ENCODE peak calls at places on chromosome 18, in five cellular contexts. L is epithelial cell of esophagus; S is mammary epithelial cell; T is activated CD4-positive, alpha-beta T cell treated with anti-CD3 and anti-CD28 coated beads, Interleukin-2, amount 50 U/mL, for 24 hours; W is fibroblast of villous mesenchyme. Y is an unnamed sample.
A peak's percentile ranks its signal among the peaks of the same experiment; 100 is the strongest.

GRCh38 chr18:36330435-36331049 is 33.0 kb downstream of the FHOD3 start:
- DNase-seq in L (peak; percentile 51), S (peak; percentile 24), T (no peak), W (no peak), Y (no peak)

GRCh38 chr18:13756671-13757070 is 30.2 kb downstream of the RNMT start:
- DNase-seq in L (peak; percentile 42), S (peak; percentile 23), T (no peak), W (no peak), Y (no peak)

GRCh38 chr18:48814490-48815181 is 136.1 kb downstream of the SMAD7 start:
- DNase-seq in L (no peak), S (no peak), T (no peak), W (peak; percentile 23), Y (peak; percentile 71)

GRCh38 chr18:70490008-70490933 is 201.4 kb downstream of the SOCS6 start:
- DNase-seq in L (peak; percentile 60), S (peak; percentile 30), T (no peak), W (peak; percentile 52), Y (peak; percentile 56)

GRCh38 chr18:7902399-7902839 is 335.3 kb downstream of the PTPRM start:
- DNase-seq in L (no peak), S (no peak), T (no peak), W (peak; percentile 98), Y (peak; percentile 96)

GRCh38 chr18:58639751-58640427 is 11.0 kb upstream of the ALPK2 start:
- DNase-seq in L (peak; percentile 81), S (peak; percentile 63), T (no peak), W (peak; percentile 91), Y (peak; percentile 76)

GRCh38 chr18:14940738-14941137 is 192.8 kb downstream of the ANKRD30B start:
- DNase-seq in L (no peak), S (no peak), T (no peak), W (no peak), Y (no peak)

GRCh38 chr18:2642771-2643170 is 12.8 kb upstream of the SMCHD1 start:
- DNase-seq in L (no peak), S (no peak), T (no peak), W (no peak), Y (no peak)

GRCh38 chr18:76823574-76823973 is 1.2 kb downstream of the ZNF236 start:
- DNase-seq in L (peak; percentile 31), S (no peak), T (no peak), W (no peak), Y (peak; percentile 58)

GRCh38 chr18:29164993-29165599 is 988.2 kb upstream of the CDH2 start:
- DNase-seq in L (peak; percentile 81), S (peak; percentile 67), T (no peak), W (peak; percentile 52), Y (peak; percentile 82)